ENCODE peak calls at places on chromosome 14, in six cellular contexts. One of them, this sample, is unnamed.

GRCh38 chr14:70640938-70641547 is 673 bp upstream of the TTC9 start:
- DNase-seq in keratinocyte: no peak
- DNase-seq in endothelial cell of umbilical vein: peak; percentile 6
- DNase-seq in mammary epithelial cell: peak; percentile 64
- DNase-seq in neural progenitor cell: no peak
- DNase-seq in astrocyte: peak; percentile 39
- DNase-seq in this sample: peak; percentile 51

GRCh38 chr14:102590667-102591099 is 1.8 kb upstream of the RCOR1 start:
- DNase-seq in keratinocyte: no peak
- DNase-seq in endothelial cell of umbilical vein: peak; percentile 33
- DNase-seq in mammary epithelial cell: peak; percentile 65
- DNase-seq in neural progenitor cell: peak; percentile 49
- DNase-seq in astrocyte: peak; percentile 14
- DNase-seq in this sample: peak; percentile 53

GRCh38 chr14:71933026-71933587 is 878 bp downstream of the RGS6 start:
- DNase-seq in keratinocyte: no peak
- DNase-seq in endothelial cell of umbilical vein: no peak
- DNase-seq in mammary epithelial cell: peak; percentile 10
- DNase-seq in neural progenitor cell: peak; percentile 60
- DNase-seq in astrocyte: no peak
- DNase-seq in this sample: peak; percentile 2

GRCh38 chr14:58565834-58566233 is 71.9 kb upstream of the DACT1 start:
- DNase-seq in keratinocyte: no peak
- DNase-seq in endothelial cell of umbilical vein: no peak
- DNase-seq in mammary epithelial cell: no peak
- DNase-seq in neural progenitor cell: no peak
- DNase-seq in astrocyte: no peak
- DNase-seq in this sample: no peak

GRCh38 chr14:105857816-105858675 is 331.7 kb downstream of the TMEM121 start:
- DNase-seq in keratinocyte: no peak
- DNase-seq in endothelial cell of umbilical vein: no peak
- DNase-seq in mammary epithelial cell: no peak
- DNase-seq in neural progenitor cell: no peak
- DNase-seq in astrocyte: no peak
- DNase-seq in this sample: no peak

GRCh38 chr14:100714205-100714781 is 12.4 kb upstream of the DLK1 start:
- DNase-seq in keratinocyte: no peak
- DNase-seq in endothelial cell of umbilical vein: no peak
- DNase-seq in mammary epithelial cell: no peak
- DNase-seq in neural progenitor cell: no peak
- DNase-seq in astrocyte: no peak
- DNase-seq in this sample: no peak

GRCh38 chr14:94971750-94972149 is 185.6 kb downstream of the DICER1 start:
- DNase-seq in keratinocyte: no peak
- DNase-seq in endothelial cell of umbilical vein: no peak
- DNase-seq in mammary epithelial cell: no peak
- DNase-seq in neural progenitor cell: no peak
- DNase-seq in astrocyte: peak; percentile 2
- DNase-seq in this sample: peak; percentile 7

GRCh38 chr14:101808020-101808641 is 46.6 kb downstream of the PPP2R5C start:
- DNase-seq in keratinocyte: no peak
- DNase-seq in endothelial cell of umbilical vein: no peak
- DNase-seq in mammary epithelial cell: no peak
- DNase-seq in neural progenitor cell: peak; percentile 83
- DNase-seq in astrocyte: no peak
- DNase-seq in this sample: no peak

GRCh38 chr14:29392287-29392686 is 535.4 kb downstream of the PRKD1 start:
- DNase-seq in keratinocyte: no peak
- DNase-seq in endothelial cell of umbilical vein: no peak
- DNase-seq in mammary epithelial cell: no peak
- DNase-seq in neural progenitor cell: no peak
- DNase-seq in astrocyte: no peak
- DNase-seq in this sample: no peak

GRCh38 chr14:42665083-42665482 is 1058.4 kb downstream of the LRFN5 start:
- DNase-seq in keratinocyte: no peak
- DNase-seq in endothelial cell of umbilical vein: no peak
- DNase-seq in mammary epithelial cell: no peak
- DNase-seq in neural progenitor cell: no peak
- DNase-seq in astrocyte: no peak
- DNase-seq in this sample: no peak

GRCh38 chr14:23930742-23931141 is 22.8 kb upstream of the DHRS4 start:
- DNase-seq in keratinocyte: no peak
- DNase-seq in endothelial cell of umbilical vein: no peak
- DNase-seq in mammary epithelial cell: no peak
- DNase-seq in neural progenitor cell: no peak
- DNase-seq in astrocyte: peak; percentile 23
- DNase-seq in this sample: peak; percentile 36

GRCh38 chr14:89755816-89756215 is 198.7 kb downstream of the EFCAB11 start:
- DNase-seq in keratinocyte: no peak
- DNase-seq in endothelial cell of umbilical vein: no peak
- DNase-seq in mammary epithelial cell: no peak
- DNase-seq in neural progenitor cell: no peak
- DNase-seq in astrocyte: no peak
- DNase-seq in this sample: no peak

GRCh38 chr14:22326001-22326400 is 263.0 kb downstream of the DAD1 start:
- DNase-seq in keratinocyte: no peak
- DNase-seq in endothelial cell of umbilical vein: no peak
- DNase-seq in mammary epithelial cell: no peak
- DNase-seq in neural progenitor cell: no peak
- DNase-seq in astrocyte: no peak
- DNase-seq in this sample: no peak

GRCh38 chr14:50533806-50534205 is 1.4 kb upstream of the MAP4K5 start:
- DNase-seq in keratinocyte: no peak
- DNase-seq in endothelial cell of umbilical vein: no peak
- DNase-seq in mammary epithelial cell: peak; percentile 73
- DNase-seq in neural progenitor cell: no peak
- DNase-seq in astrocyte: no peak
- DNase-seq in this sample: no peak

GRCh38 chr14:56195727-56196126 is 77.5 kb downstream of the PELI2 start:
- DNase-seq in keratinocyte: no peak
- DNase-seq in endothelial cell of umbilical vein: peak; percentile 31
- DNase-seq in mammary epithelial cell: no peak
- DNase-seq in neural progenitor cell: no peak
- DNase-seq in astrocyte: peak; percentile 77
- DNase-seq in this sample: peak; percentile 57

GRCh38 chr14:80325112-80325511 is 113.8 kb upstream of the DIO2 start:
- DNase-seq in keratinocyte: no peak
- DNase-seq in endothelial cell of umbilical vein: no peak
- DNase-seq in mammary epithelial cell: no peak
- DNase-seq in neural progenitor cell: no peak
- DNase-seq in astrocyte: no peak
- DNase-seq in this sample: no peak

GRCh38 chr14:19917243-19917642 is 3.2 kb upstream of the OR4K5 start:
- DNase-seq in keratinocyte: no peak
- DNase-seq in endothelial cell of umbilical vein: no peak
- DNase-seq in mammary epithelial cell: no peak
- DNase-seq in neural progenitor cell: no peak
- DNase-seq in astrocyte: no peak
- DNase-seq in this sample: no peak

GRCh38 chr14:73744874-73745529 is 30.8 kb upstream of the PNMA1 start:
- DNase-seq in keratinocyte: peak; percentile 88
- DNase-seq in endothelial cell of umbilical vein: no peak
- DNase-seq in mammary epithelial cell: peak; percentile 79
- DNase-seq in neural progenitor cell: no peak
- DNase-seq in astrocyte: no peak
- DNase-seq in this sample: no peak

GRCh38 chr14:33836203-33836894 is 114.5 kb downstream of the EGLN3 start:
- DNase-seq in keratinocyte: no peak
- DNase-seq in endothelial cell of umbilical vein: no peak
- DNase-seq in mammary epithelial cell: peak; percentile 32
- DNase-seq in neural progenitor cell: no peak
- DNase-seq in astrocyte: no peak
- DNase-seq in this sample: no peak

GRCh38 chr14:71327691-71328090 is 420.4 kb downstream of the PCNX1 start:
- DNase-seq in keratinocyte: no peak
- DNase-seq in endothelial cell of umbilical vein: no peak
- DNase-seq in mammary epithelial cell: no peak
- DNase-seq in neural progenitor cell: no peak
- DNase-seq in astrocyte: no peak
- DNase-seq in this sample: peak; percentile 27

GRCh38 chr14:50303744-50304471 is 8.1 kb downstream of the L2HGDH start:
- DNase-seq in keratinocyte: no peak
- DNase-seq in endothelial cell of umbilical vein: no peak
- DNase-seq in mammary epithelial cell: no peak
- DNase-seq in neural progenitor cell: no peak
- DNase-seq in astrocyte: peak; percentile 52
- DNase-seq in this sample: peak; percentile 61

GRCh38 chr14:104462651-104463630 is 116.6 kb upstream of the C14orf180 start:
- DNase-seq in keratinocyte: no peak
- DNase-seq in endothelial cell of umbilical vein: no peak
- DNase-seq in mammary epithelial cell: peak; percentile 3
- DNase-seq in neural progenitor cell: no peak
- DNase-seq in astrocyte: no peak
- DNase-seq in this sample: no peak

GRCh38 chr14:104464907-104465306 is 114.7 kb upstream of the C14orf180 start:
- DNase-seq in keratinocyte: no peak
- DNase-seq in endothelial cell of umbilical vein: no peak
- DNase-seq in mammary epithelial cell: no peak
- DNase-seq in neural progenitor cell: no peak
- DNase-seq in astrocyte: no peak
- DNase-seq in this sample: no peak

GRCh38 chr14:104458845-104459244 is 120.7 kb upstream of the C14orf180 start:
- DNase-seq in keratinocyte: no peak
- DNase-seq in endothelial cell of umbilical vein: no peak
- DNase-seq in mammary epithelial cell: no peak
- DNase-seq in neural progenitor cell: no peak
- DNase-seq in astrocyte: no peak
- DNase-seq in this sample: no peak

GRCh38 chr14:104460920-104461651 is 118.5 kb upstream of the C14orf180 start:
- DNase-seq in keratinocyte: no peak
- DNase-seq in endothelial cell of umbilical vein: no peak
- DNase-seq in mammary epithelial cell: no peak
- DNase-seq in neural progenitor cell: peak; percentile 73
- DNase-seq in astrocyte: no peak
- DNase-seq in this sample: no peak

GRCh38 chr14:104461676-104462443 is 117.7 kb upstream of the C14orf180 start:
- DNase-seq in keratinocyte: no peak
- DNase-seq in endothelial cell of umbilical vein: no peak
- DNase-seq in mammary epithelial cell: no peak
- DNase-seq in neural progenitor cell: peak; percentile 61
- DNase-seq in astrocyte: no peak
- DNase-seq in this sample: no peak
- TF ChIP-seq EZH2 in keratinocyte: peak; percentile 57
- TF ChIP-seq EZH2 in endothelial cell of umbilical vein: peak; percentile 52
- TF ChIP-seq EZH2 in mammary epithelial cell: no peak
- TF ChIP-seq EZH2 in neural progenitor cell: no peak
- TF ChIP-seq EZH2 in astrocyte: no peak
- TF ChIP-seq EZH2 in this sample: no peak

GRCh38 chr14:52937869-52938268 is 13.0 kb downstream of the FERMT2 start:
- DNase-seq in keratinocyte: no peak
- DNase-seq in endothelial cell of umbilical vein: no peak
- DNase-seq in mammary epithelial cell: no peak
- DNase-seq in neural progenitor cell: no peak
- DNase-seq in astrocyte: no peak
- DNase-seq in this sample: no peak

GRCh38 chr14:52936437-52936836 is 14.4 kb downstream of the FERMT2 start:
- DNase-seq in keratinocyte: no peak
- DNase-seq in endothelial cell of umbilical vein: no peak
- DNase-seq in mammary epithelial cell: no peak
- DNase-seq in neural progenitor cell: no peak
- DNase-seq in astrocyte: no peak
- DNase-seq in this sample: no peak

GRCh38 chr14:52935847-52936246 is 15.0 kb downstream of the FERMT2 start:
- DNase-seq in keratinocyte: no peak
- DNase-seq in endothelial cell of umbilical vein: no peak
- DNase-seq in mammary epithelial cell: no peak
- DNase-seq in neural progenitor cell: no peak
- DNase-seq in astrocyte: no peak
- DNase-seq in this sample: no peak

GRCh38 chr14:52937306-52937705 is 13.5 kb downstream of the FERMT2 start:
- DNase-seq in keratinocyte: no peak
- DNase-seq in endothelial cell of umbilical vein: no peak
- DNase-seq in mammary epithelial cell: no peak
- DNase-seq in neural progenitor cell: no peak
- DNase-seq in astrocyte: no peak
- DNase-seq in this sample: no peak

DNA sequence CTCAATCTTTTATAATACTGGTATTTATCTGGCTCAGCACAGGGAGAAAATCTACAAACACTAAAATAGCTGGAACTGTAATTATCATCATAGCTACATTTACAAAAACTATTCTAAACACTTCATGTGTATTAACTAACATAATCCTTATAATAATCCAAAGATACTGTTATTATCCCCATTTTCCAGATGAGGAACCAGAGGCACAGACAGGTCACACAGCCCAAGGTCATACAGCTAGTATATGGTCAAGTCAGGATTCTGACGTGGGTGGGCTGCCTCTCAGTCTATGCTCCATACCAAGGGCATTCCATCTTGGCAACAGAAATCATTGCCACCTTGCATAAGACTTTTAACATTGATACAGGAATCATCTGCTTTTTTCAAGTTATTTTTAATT is 11.4 kb downstream of the FERMT2 start:
- DNase-seq in keratinocyte: no peak
- DNase-seq in endothelial cell of umbilical vein: no peak
- DNase-seq in mammary epithelial cell: no peak
- DNase-seq in neural progenitor cell: no peak
- DNase-seq in astrocyte: no peak
- DNase-seq in this sample: no peak
- H4K20me1 ChIP-seq in keratinocyte: no peaks in the 10 kb centered on the region
- H4K20me1 ChIP-seq in endothelial cell of umbilical vein: peaks cover 13% of the 10 kb centered on the region
- H4K20me1 ChIP-seq in mammary epithelial cell: no peaks in the 10 kb centered on the region
- H4K20me1 ChIP-seq in neural progenitor cell: peaks cover 78% of the 10 kb centered on the region
- H4K20me1 ChIP-seq in astrocyte: peaks cover 88% of the 10 kb centered on the region
- H4K20me1 ChIP-seq in this sample: peaks cover 16% of the 10 kb centered on the region

GRCh38 chr14:24952851-24953666 is 96.9 kb downstream of the STXBP6 start:
- DNase-seq in keratinocyte: no peak
- DNase-seq in endothelial cell of umbilical vein: no peak
- DNase-seq in mammary epithelial cell: no peak
- DNase-seq in neural progenitor cell: peak; percentile 54
- DNase-seq in astrocyte: no peak
- DNase-seq in this sample: no peak
- TF ChIP-seq CTCF in keratinocyte: no peak
- TF ChIP-seq CTCF in endothelial cell of umbilical vein: no peak
- TF ChIP-seq CTCF in mammary epithelial cell: no peak
- TF ChIP-seq CTCF in neural progenitor cell: peak; percentile 45
- TF ChIP-seq CTCF in astrocyte: no peak
- TF ChIP-seq CTCF in this sample: no peak

GRCh38 chr14:90759370-90760054 is 56.7 kb downstream of the TTC7B start:
- DNase-seq in keratinocyte: no peak
- DNase-seq in endothelial cell of umbilical vein: no peak
- DNase-seq in mammary epithelial cell: no peak
- DNase-seq in neural progenitor cell: no peak
- DNase-seq in astrocyte: no peak
- DNase-seq in this sample: no peak

GRCh38 chr14:90757452-90757851 is 58.8 kb downstream of the TTC7B start:
- DNase-seq in keratinocyte: no peak
- DNase-seq in endothelial cell of umbilical vein: no peak
- DNase-seq in mammary epithelial cell: no peak
- DNase-seq in neural progenitor cell: no peak
- DNase-seq in astrocyte: no peak
- DNase-seq in this sample: no peak

GRCh38 chr14:90758959-90759358 is 57.3 kb downstream of the TTC7B start:
- DNase-seq in keratinocyte: no peak
- DNase-seq in endothelial cell of umbilical vein: peak; percentile 45
- DNase-seq in mammary epithelial cell: no peak
- DNase-seq in neural progenitor cell: no peak
- DNase-seq in astrocyte: no peak
- DNase-seq in this sample: peak; percentile 15

GRCh38 chr14:90756755-90757345 is 59.4 kb downstream of the TTC7B start:
- DNase-seq in keratinocyte: no peak
- DNase-seq in endothelial cell of umbilical vein: no peak
- DNase-seq in mammary epithelial cell: no peak
- DNase-seq in neural progenitor cell: peak; percentile 42
- DNase-seq in astrocyte: no peak
- DNase-seq in this sample: no peak

GRCh38 chr14:90758028-90758889 is 58.0 kb downstream of the TTC7B start:
- DNase-seq in keratinocyte: peak; percentile 62
- DNase-seq in endothelial cell of umbilical vein: peak; percentile 94
- DNase-seq in mammary epithelial cell: peak; percentile 88
- DNase-seq in neural progenitor cell: peak; percentile 98
- DNase-seq in astrocyte: peak; percentile 61
- DNase-seq in this sample: peak; percentile 89
- TF ChIP-seq EZH2 in keratinocyte: no peak
- TF ChIP-seq EZH2 in endothelial cell of umbilical vein: no peak
- TF ChIP-seq EZH2 in mammary epithelial cell: no peak
- TF ChIP-seq EZH2 in neural progenitor cell: no peak
- TF ChIP-seq EZH2 in astrocyte: no peak
- TF ChIP-seq EZH2 in this sample: no peak

This sample was measured in fibroblast of lung.